ENCODE peak calls at places on chromosomes 1 and 21, in nine cellular contexts. N is lower lobe of right lung, E is A549, K is OCI-LY7, H is upper lobe of left lung, G is sigmoid colon, J is suprapubic skin, O is right cardiac atrium, U is heart right ventricle. R is an unnamed sample.

GRCh38 chr1:175319112-175319911 is 126.7 kb upstream of the KIAA0040 start:
- DNase-seq in N (peak; percentile 73), E (peak; percentile 71), K (peak; percentile 86), H (peak; percentile 76), G (peak; percentile 90), J (peak; percentile 77), O (peak; percentile 84), U (peak; percentile 85), R (peak; percentile 63)

GRCh38 chr1:226779536-226779935 is 40.5 kb upstream of the ITPKB start:
- DNase-seq in N (no peak), E (no peak), K (no peak), H (no peak), G (no peak), J (no peak), O (no peak), U (no peak), R (no peak)

GRCh38 chr21:32817206-32817605 is 45.7 kb upstream of the PAXBP1 start:
- DNase-seq in N (no peak), E (no peak), K (no peak), H (no peak), G (no peak), J (no peak), O (no peak), U (no peak), R (no peak)

GRCh38 chr1:29806646-29807319 is 570.5 kb downstream of the PTPRU start:
- DNase-seq in N (no peak), E (no peak), K (no peak), H (peak; percentile 9), G (no peak), J (no peak), O (no peak), U (no peak), R (no peak)

GRCh38 chr1:41957568-41957967 is 38.8 kb upstream of the HIVEP3 start:
- DNase-seq in N (no peak), E (no peak), K (no peak), H (no peak), G (no peak), J (no peak), O (no peak), U (no peak), R (no peak)

GRCh38 chr1:176701151-176701866 is 238.3 kb downstream of the PAPPA2 start:
- DNase-seq in N (no peak), E (no peak), K (no peak), H (no peak), G (no peak), J (no peak), O (no peak), U (no peak), R (no peak)

GRCh38 chr1:184691719-184692324 is 62.8 kb downstream of the EDEM3 start:
- DNase-seq in N (no peak), E (peak; percentile 50), K (peak; percentile 24), H (no peak), G (no peak), J (no peak), O (no peak), U (no peak), R (no peak)

GRCh38 chr1:27418326-27418761 is 25.9 kb downstream of the GPR3 start:
- DNase-seq in N (peak; percentile 62), E (peak; percentile 58), K (no peak), H (peak; percentile 90), G (peak; percentile 95), J (no peak), O (peak; percentile 81), U (peak; percentile 71), R (no peak)

GRCh38 chr1:220221269-220221668 is 51.0 kb downstream of the RAB3GAP2 start:
- DNase-seq in N (no peak), E (no peak), K (no peak), H (no peak), G (no peak), J (no peak), O (no peak), U (no peak), R (no peak)

GRCh38 chr1:216723274-216723780 is at the start of gene ESRRG:
- DNase-seq in N (peak; percentile 50), E (no peak), K (no peak), H (peak; percentile 65), G (no peak), J (no peak), O (peak; percentile 57), U (peak; percentile 56), R (no peak)

GRCh38 chr21:23003951-23004350 is 2005.7 kb downstream of the NCAM2 start:
- DNase-seq in N (no peak), E (no peak), K (no peak), H (no peak), G (no peak), J (no peak), O (no peak), U (no peak), R (no peak)
- H3K4me3 ChIP-seq in N (no peak overlapping the region), E (no peak overlapping the region), K (no peak overlapping the region), H (no peak overlapping the region), G (no peak overlapping the region), J (no peak overlapping the region), O (no peak overlapping the region), U (no peak overlapping the region), R (no peak overlapping the region)

DNA sequence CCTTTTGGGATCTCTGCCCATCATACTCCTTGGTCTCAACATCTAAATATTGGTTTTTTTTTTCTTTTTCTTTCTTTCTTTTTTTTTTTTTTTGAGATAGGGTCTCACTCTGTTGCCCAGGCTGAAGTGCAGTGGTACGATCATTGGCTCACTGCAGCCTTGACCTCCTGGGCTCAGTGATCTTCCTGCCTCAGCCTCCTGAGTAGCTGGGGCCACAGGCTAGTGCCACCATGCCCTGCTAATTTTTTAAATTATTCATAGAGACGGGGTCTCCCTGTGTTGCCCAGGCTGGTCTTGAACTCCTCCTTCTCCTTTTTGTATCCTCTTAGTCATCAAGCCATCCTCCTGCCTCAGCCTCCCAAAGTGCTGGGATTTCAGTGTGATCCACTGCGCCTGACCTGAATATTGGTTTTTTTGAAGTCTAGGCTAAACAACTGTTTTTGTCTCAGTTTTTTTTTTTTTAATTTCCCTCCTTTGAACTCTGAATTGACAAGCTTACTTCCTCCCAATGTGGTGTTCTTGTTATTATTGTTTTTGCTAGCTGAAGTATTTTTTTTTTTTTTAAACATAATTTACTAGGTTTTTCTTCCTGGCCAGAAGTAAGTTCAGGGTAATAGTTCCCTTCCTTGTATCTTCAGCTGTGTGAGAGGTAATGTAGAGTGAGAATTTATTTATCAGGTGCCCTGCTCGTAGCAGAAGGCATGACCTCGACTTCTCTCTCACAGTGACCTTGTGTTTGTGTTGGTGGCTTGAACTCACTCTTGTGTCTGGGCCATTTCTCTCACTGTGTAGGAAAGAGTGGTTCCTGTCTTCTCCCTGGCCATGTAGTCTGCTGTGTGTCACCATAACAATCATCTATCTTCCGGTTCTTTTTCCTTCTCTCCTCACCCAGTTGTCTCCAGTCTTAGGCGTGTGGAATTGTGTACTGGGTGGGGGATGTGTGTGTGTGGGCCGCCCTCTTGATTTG is 31.1 kb downstream of the MAPKAPK2 start:
- DNase-seq in N (no peak), E (no peak), K (no peak), H (peak; percentile 8), G (peak; percentile 29), J (no peak), O (no peak), U (no peak), R (no peak)
- H3K4me1 ChIP-seq in N (peaks cover 60% of the 10 kb centered on the region), E (peaks cover 89% of the 10 kb centered on the region), K (peaks cover 52% of the 10 kb centered on the region), H (peaks cover 45% of the 10 kb centered on the region), G (no peaks in the 10 kb centered on the region), J (peaks cover 41% of the 10 kb centered on the region), O (peaks cover 26% of the 10 kb centered on the region), U (peaks cover 84% of the 10 kb centered on the region), R (peaks cover 30% of the 10 kb centered on the region)

DNA sequence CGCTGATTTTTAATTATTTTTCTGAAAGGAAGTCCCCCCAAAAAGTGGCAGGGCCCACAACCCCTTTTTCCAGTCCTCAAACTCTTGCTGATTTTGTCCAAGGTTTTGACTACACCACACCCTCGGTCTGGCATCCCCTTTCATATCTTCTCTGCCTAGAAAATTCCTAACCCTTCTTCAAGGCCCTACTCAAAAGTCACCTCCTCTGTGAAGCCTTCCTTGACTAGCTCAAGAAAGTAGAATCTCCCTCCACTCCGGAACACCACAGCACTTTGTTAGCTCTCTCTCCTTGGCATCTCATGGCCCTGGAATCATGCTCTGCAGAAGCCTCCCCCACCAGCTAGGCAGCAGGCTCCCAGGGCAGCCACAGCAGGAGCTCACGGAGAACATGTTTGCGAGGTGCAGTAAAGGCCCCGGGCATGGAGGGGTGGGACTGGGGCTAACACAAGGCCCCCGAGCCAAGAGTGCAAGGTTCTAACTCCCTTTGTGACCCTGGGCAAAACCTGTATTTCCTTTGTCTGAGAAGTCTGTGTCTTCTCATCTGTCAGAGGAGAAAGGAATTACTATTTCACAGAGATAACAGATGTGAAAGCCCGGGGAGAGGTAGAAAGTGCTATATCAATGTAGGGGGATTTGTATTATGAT is 17.7 kb upstream of the S100A7 start:
- DNase-seq in N (no peak), E (no peak), K (no peak), H (no peak), G (no peak), J (no peak), O (no peak), U (no peak), R (no peak)
- H3K27ac ChIP-seq in N (no peak overlapping the region), E (no peak overlapping the region), K (no peak overlapping the region), H (no peak overlapping the region), G (no peak overlapping the region), J (no peak overlapping the region), O (no peak overlapping the region), U (no peak overlapping the region), R (no peak overlapping the region)

GRCh38 chr1:150563340-150564038 is 14.3 kb downstream of the ADAMTSL4 start:
- DNase-seq in N (peak; percentile 82), E (peak; percentile 60), K (peak; percentile 81), H (peak; percentile 89), G (peak; percentile 81), J (no peak), O (peak; percentile 67), U (no peak), R (peak; percentile 81)
- H3K4me3 ChIP-seq in N (peak overlapping the region; percentile 60), E (no peak overlapping the region), K (peak overlapping the region; percentile 74), H (no peak overlapping the region), G (no peak overlapping the region), J (peak overlapping the region; percentile 6), O (no peak overlapping the region), U (no peak overlapping the region), R (peak overlapping the region; percentile 95)

DNA sequence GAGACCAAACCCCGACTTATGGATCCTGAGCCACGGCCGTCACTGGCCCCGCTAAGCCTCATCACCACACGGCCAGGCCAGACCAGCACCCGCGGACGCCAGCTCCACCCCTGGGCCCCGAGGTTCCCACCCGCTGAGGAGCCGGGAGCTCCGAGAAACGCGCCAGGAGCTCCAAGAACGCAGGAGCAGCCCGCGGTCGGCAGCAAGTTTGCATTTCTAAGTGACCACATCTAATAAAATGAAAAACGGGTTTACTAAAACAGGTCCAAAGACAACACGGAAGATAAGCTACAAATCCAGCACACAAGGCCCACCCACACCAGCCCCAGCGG is 8.1 kb upstream of the C1QTNF12 start:
- DNase-seq in N (no peak), E (no peak), K (no peak), H (no peak), G (no peak), J (no peak), O (no peak), U (no peak), R (no peak)
- H3K4me1 ChIP-seq in N (no peaks in the 10 kb centered on the region), E (no peaks in the 10 kb centered on the region), K (peaks cover 9% of the 10 kb centered on the region), H (no peaks in the 10 kb centered on the region), G (no peaks in the 10 kb centered on the region), J (peaks cover 25% of the 10 kb centered on the region), O (no peaks in the 10 kb centered on the region), U (peaks cover under 1% of the 10 kb centered on the region), R (peaks cover 12% of the 10 kb centered on the region)